ENCODE peak calls at places on chromosomes 12 and 14, in six cellular contexts. U is CD4-positive, CD25-positive, alpha-beta regulatory T cell; I is PC-3; H is right cardiac atrium; L is BE2C; A is body of pancreas. Y is an unnamed sample. For H3K4me1, the result is how much of the 10 kb centered on the place peaks cover.

GRCh38 chr12:111467862-111468245 is 62.1 kb downstream of the SH2B3 start:
- DNase-seq in U (no peak), I (no peak), H (no peak), L (no peak), A (no peak), Y (no peak)

GRCh38 chr14:26394114-26394855 is 203.5 kb downstream of the NOVA1 start:
- DNase-seq in U (no peak), I (peak), H (no peak), L (no peak), A (peak), Y (no peak)

GRCh38 chr12:66803972-66804371 is 125.1 kb upstream of the GRIP1 start:
- DNase-seq in U (no peak), I (no peak), H (no peak), L (no peak), A (no peak), Y (peak)

GRCh38 chr12:110093631-110094311 is 30.4 kb upstream of the IFT81 start:
- DNase-seq in U (no peak), I (no peak), H (no peak), L (no peak), A (no peak), Y (no peak)

GRCh38 chr14:24365600-24366374 is 2.2 kb upstream of the NFATC4 start:
- DNase-seq in U (peak), I (peak), H (peak), L (peak), A (peak), Y (peak)

GRCh38 chr12:105024926-105025325 is 38.8 kb downstream of the NOPCHAP1 start:
- DNase-seq in U (no peak), I (no peak), H (no peak), L (no peak), A (no peak), Y (no peak)

GRCh38 chr14:91029451-91030217 is 30.8 kb downstream of the RPS6KA5 start:
- DNase-seq in U (no peak), I (no peak), H (no peak), L (no peak), A (no peak), Y (no peak)

GRCh38 chr12:68913682-68914081 is 19.3 kb downstream of the CPM start:
- DNase-seq in U (no peak), I (no peak), H (no peak), L (no peak), A (no peak), Y (no peak)

GRCh38 chr12:130641571-130642184 is 74.4 kb downstream of the RIMBP2 start:
- DNase-seq in U (no peak), I (no peak), H (no peak), L (no peak), A (no peak), Y (no peak)

GRCh38 chr12:76340680-76341435 is 7.4 kb downstream of the BBS10 start:
- DNase-seq in U (no peak), I (no peak), H (no peak), L (no peak), A (peak), Y (no peak)

GRCh38 chr12:110028323-110028722 is 20.0 kb downstream of the C12orf76 start:
- DNase-seq in U (no peak), I (no peak), H (no peak), L (no peak), A (no peak), Y (no peak)

GRCh38 chr12:111386891-111387290 is 18.0 kb upstream of the PHETA1 start:
- DNase-seq in U (no peak), I (no peak), H (no peak), L (no peak), A (no peak), Y (no peak)

GRCh38 chr12:116244474-116245090 is 32.9 kb downstream of the MED13L start:
- DNase-seq in U (no peak), I (no peak), H (no peak), L (no peak), A (no peak), Y (no peak)

GRCh38 chr14:95547272-95547625 is 12.4 kb downstream of the GLRX5 start:
- DNase-seq in U (no peak), I (no peak), H (no peak), L (no peak), A (no peak), Y (no peak)

GRCh38 chr12:65946821-65947220 is 122.5 kb downstream of the HMGA2 start:
- DNase-seq in U (no peak), I (no peak), H (no peak), L (no peak), A (no peak), Y (no peak)

DNA sequence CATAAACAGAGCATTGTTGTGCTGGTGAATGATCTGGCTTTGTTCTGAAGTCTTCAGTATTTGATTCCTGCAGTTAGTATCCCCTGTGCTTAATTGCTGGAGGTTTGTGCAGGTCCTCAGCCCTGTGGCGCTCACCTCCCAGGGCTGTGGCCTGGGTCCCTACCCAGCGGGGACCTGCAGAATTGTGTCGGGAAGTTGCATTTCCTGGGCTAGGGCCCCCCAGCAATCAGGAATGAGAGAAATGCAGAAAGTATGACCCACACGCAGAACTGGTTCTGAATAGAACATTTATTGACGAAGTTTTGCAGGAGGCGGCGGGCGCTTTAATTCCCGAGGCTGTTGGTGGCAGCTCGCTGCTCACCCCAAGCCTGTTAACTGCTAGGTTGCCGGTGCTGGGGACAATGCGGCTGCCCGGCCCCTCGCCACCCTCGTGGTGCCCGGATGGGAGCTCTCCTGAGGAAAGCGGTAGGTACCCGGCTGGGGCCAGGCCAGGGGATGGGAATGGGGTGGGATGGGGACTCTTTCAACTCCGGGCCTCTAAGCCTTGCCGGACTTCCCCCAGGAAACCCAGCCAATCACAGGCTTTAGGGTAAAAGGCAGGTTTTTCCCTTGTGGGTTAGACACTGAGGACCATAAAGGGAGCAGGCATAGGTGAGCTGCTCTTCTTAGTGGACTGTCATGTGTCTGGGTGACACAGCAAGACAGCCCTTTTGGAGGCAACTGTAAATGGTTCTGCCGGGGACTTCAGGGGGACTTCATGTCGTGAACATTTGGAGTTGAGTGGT is 11.6 kb downstream of the PLEKHG3 start:
- DNase-seq in U (no peak), I (no peak), H (no peak), L (peak), A (peak), Y (peak)
- H3K4me1 ChIP-seq in U (under half), I (under half), H (under half), L (under half), A (half or more), Y (half or more)

DNA sequence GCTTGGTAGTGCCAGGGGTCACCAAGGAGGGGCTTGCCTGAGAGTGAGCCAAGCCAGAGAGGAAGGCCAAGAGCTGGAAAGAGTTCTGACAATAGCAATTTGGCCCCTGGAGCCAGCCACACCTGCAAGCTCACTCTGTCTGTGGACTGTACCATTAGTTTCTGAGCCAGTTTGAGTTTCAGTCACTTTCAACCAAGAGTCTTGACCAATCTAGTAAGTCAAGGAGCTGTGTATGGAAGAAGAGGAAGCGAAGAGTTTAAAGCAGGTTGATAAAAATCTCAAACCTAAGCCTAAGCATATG is 38.5 kb downstream of the NT5DC3 start:
- DNase-seq in U (no peak), I (no peak), H (no peak), L (no peak), A (no peak), Y (no peak)
- H3K4me1 ChIP-seq in U (under half), I (half or more), H (under half), L (under half), A (under half), Y (under half)

GRCh38 chr12:120540445-120540844 is 6.3 kb downstream of the RNF10 start:
- DNase-seq in U (no peak), I (no peak), H (no peak), L (no peak), A (no peak), Y (no peak)
- H3K4me1 ChIP-seq in U (half or more), I (half or more), H (under half), L (under half), A (half or more), Y (half or more)

GRCh38 chr12:43655586-43655985 is 103.0 kb downstream of the PUS7L start:
- DNase-seq in U (no peak), I (peak), H (no peak), L (no peak), A (no peak), Y (no peak)
- H3K4me1 ChIP-seq in U (under half), I (under half), H (under half), L (under half), A (under half), Y (under half)

DNA sequence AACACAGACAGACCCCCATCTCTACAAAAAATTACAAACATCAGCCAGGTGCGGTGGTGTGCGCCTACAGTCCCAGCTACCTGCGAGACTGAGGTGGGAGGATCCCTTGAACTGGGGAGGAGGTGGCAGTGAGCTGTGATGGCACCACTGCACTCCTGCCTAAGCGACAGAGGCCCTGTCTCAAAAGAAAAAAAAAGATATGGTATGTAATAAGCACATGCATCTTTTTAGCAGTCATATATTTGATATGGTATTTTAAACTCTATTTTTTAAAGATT is 7.2 kb downstream of the SLC15A4 start:
- DNase-seq in U (no peak), I (no peak), H (no peak), L (no peak), A (no peak), Y (no peak)
- H3K4me1 ChIP-seq in U (under half), I (under half), H (under half), L (under half), A (half or more), Y (under half)

GRCh38 chr12:6783828-6784227 is 5.5 kb upstream of the CD4 start:
- DNase-seq in U (no peak), I (no peak), H (no peak), L (no peak), A (no peak), Y (no peak)

GRCh38 chr12:6784292-6784691 is 5.0 kb upstream of the CD4 start:
- DNase-seq in U (no peak), I (no peak), H (no peak), L (no peak), A (no peak), Y (no peak)

GRCh38 chr12:6780573-6780972 is 8.3 kb downstream of the LAG3 start:
- DNase-seq in U (no peak), I (no peak), H (no peak), L (no peak), A (no peak), Y (no peak)

GRCh38 chr12:6782903-6783571 is 6.3 kb upstream of the CD4 start:
- DNase-seq in U (no peak), I (no peak), H (no peak), L (no peak), A (no peak), Y (no peak)

GRCh38 chr12:6782119-6782518 is 7.2 kb upstream of the CD4 start:
- DNase-seq in U (no peak), I (no peak), H (no peak), L (no peak), A (no peak), Y (no peak)
- H3K4me1 ChIP-seq in U (under half), I (under half), H (under half), L (under half), A (under half), Y (under half)

GRCh38 chr12:53998174-53998899 is 1.6 kb upstream of the HOXC9 start:
- DNase-seq in U (no peak), I (no peak), H (no peak), L (no peak), A (no peak), Y (no peak)
- H3K4me1 ChIP-seq in U (under half), I (under half), H (under half), L (under half), A (under half), Y (under half)

DNA sequence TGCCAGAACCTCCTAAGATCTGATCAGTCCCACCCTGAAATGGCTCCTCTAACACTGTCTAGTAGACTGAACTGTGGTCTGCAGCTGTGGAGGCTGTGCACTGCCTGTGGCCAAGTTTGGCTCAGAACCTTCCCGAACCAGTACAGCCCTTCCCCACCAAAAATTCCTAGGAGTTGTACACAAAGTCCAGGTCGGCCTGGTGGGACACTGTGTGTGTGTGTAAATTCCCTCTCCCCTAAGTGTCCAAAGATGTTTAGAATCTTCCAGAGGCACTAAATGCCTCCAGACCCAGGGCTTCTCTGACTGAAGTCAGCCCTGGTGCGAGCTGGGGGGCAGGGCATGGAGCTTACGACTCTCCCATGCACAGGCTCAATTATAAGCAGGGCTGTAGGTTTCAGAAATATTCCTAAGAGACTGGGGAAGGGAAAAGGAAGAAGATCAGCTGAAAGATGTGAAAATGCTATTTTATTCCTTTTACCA is 107.0 kb upstream of the ATF7IP start:
- DNase-seq in U (no peak), I (no peak), H (peak), L (peak), A (no peak), Y (peak)
- H3K4me1 ChIP-seq in U (under half), I (half or more), H (under half), L (under half), A (under half), Y (under half)

GRCh38 chr12:54421873-54422250 is 2.8 kb upstream of the ITGA5 start:
- DNase-seq in U (no peak), I (no peak), H (no peak), L (no peak), A (no peak), Y (no peak)
- H3K4me1 ChIP-seq in U (under half), I (half or more), H (under half), L (under half), A (under half), Y (under half)

DNA sequence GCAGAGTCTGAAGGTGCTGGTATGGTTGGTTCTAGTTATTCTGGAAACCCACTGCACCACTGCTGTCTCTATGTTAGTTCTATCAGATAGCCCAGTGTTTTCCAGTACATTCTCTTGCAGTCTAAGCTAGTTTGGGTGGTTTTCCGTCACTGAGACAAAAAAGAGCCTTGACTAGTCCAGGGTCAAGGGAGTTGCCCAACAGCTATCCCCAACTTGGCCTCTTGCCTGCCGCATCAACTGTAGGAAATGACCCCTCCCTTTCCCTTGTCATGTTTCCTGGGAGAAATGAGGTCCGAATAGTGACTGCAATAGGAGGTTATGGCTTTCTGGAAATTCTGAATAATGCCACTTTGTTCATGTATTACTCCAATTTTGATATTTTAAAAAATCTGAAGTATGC is 160.4 kb downstream of the EFCAB11 start:
- DNase-seq in U (no peak), I (no peak), H (peak), L (no peak), A (no peak), Y (no peak)
- H3K4me1 ChIP-seq in U (under half), I (under half), H (under half), L (under half), A (under half), Y (under half)